ENCODE peak calls at places on chromosome 9, in four cellular contexts. C is astrocyte, R is lower lobe of right lung, U is H7. W is an unnamed sample.

GRCh38 chr9:26807161-26807560 is 85.4 kb downstream of the CAAP1 start:
- DNase-seq in C (no peak), U (no peak), R (no peak), W (no peak)

GRCh38 chr9:22244141-22245011 is 202.2 kb upstream of the DMRTA1 start:
- DNase-seq in U (peak; percentile 21), R (no peak), C (peak; percentile 49), W (peak; percentile 33)

GRCh38 chr9:97558701-97559101 is 57.2 kb downstream of the TMOD1 start:
- DNase-seq in U (no peak), C (no peak), R (no peak), W (no peak)

GRCh38 chr9:12882430-12882829 is 107.6 kb downstream of the LURAP1L start:
- DNase-seq in R (no peak), U (no peak), C (peak; percentile 77), W (peak; percentile 29)

GRCh38 chr9:122053951-122054350 is 39.2 kb downstream of the TTLL11 start:
- DNase-seq in C (peak; percentile 74), U (no peak), R (no peak), W (no peak)

GRCh38 chr9:114454652-114455051 is 50.6 kb downstream of the WHRN start:
- DNase-seq in C (no peak), U (no peak), R (no peak), W (no peak)

GRCh38 chr9:11269036-11269435 is 656.2 kb upstream of the PTPRD start:
- DNase-seq in U (no peak), R (no peak), C (no peak), W (no peak)

GRCh38 chr9:94139672-94140417 is 55.6 kb downstream of the PTPDC1 start:
- DNase-seq in U (no peak), R (peak; percentile 75), C (peak; percentile 96), W (peak; percentile 91)

GRCh38 chr9:133238851-133239532 is 29.9 kb upstream of the OBP2B start:
- DNase-seq in U (peak; percentile 97), R (peak; percentile 89), C (no peak), W (peak; percentile 6)

GRCh38 chr9:100111235-100111634 is 12.2 kb downstream of the INVS start:
- DNase-seq in C (peak; percentile 98), U (no peak), R (peak; percentile 70), W (no peak)

GRCh38 chr9:105313238-105313637 is 68.8 kb downstream of the SLC44A1 start:
- DNase-seq in C (no peak), U (no peak), R (no peak), W (no peak)

GRCh38 chr9:93599571-93600403 is 23.4 kb downstream of the PHF2 start:
- DNase-seq in R (no peak), U (peak; percentile 58), C (no peak), W (peak; percentile 12)

GRCh38 chr9:78669591-78669990 is 372.7 kb downstream of the PSAT1 start:
- DNase-seq in R (no peak), C (peak; percentile 39), U (no peak), W (no peak)

GRCh38 chr9:123640792-123641222 is 284.8 kb downstream of the CRB2 start:
- DNase-seq in U (no peak), R (no peak), C (no peak), W (no peak)

GRCh38 chr9:19431361-19432171 is 22.8 kb downstream of the ACER2 start:
- DNase-seq in U (no peak), C (peak; percentile 45), R (no peak), W (no peak)

GRCh38 chr9:74846771-74847170 is 41.0 kb downstream of the TRPM6 start:
- DNase-seq in U (no peak), R (no peak), C (peak; percentile 6), W (no peak)

GRCh38 chr9:91954841-91955471 is 4.9 kb upstream of the ROR2 start:
- DNase-seq in U (peak; percentile 70), C (peak; percentile 86), R (no peak), W (peak; percentile 69)

GRCh38 chr9:120389300-120389699 is 190.7 kb downstream of the CDK5RAP2 start:
- DNase-seq in R (no peak), C (no peak), U (no peak), W (no peak)

GRCh38 chr9:120385606-120386389 is 194.2 kb downstream of the CDK5RAP2 start:
- DNase-seq in U (no peak), C (no peak), R (no peak), W (no peak)

GRCh38 chr9:120386390-120387131 is 193.4 kb downstream of the CDK5RAP2 start:
- DNase-seq in U (no peak), C (peak; percentile 44), R (no peak), W (peak; percentile 24)

GRCh38 chr9:120388000-120388855 is 191.7 kb downstream of the CDK5RAP2 start:
- DNase-seq in U (no peak), C (no peak), R (no peak), W (no peak)

DNA sequence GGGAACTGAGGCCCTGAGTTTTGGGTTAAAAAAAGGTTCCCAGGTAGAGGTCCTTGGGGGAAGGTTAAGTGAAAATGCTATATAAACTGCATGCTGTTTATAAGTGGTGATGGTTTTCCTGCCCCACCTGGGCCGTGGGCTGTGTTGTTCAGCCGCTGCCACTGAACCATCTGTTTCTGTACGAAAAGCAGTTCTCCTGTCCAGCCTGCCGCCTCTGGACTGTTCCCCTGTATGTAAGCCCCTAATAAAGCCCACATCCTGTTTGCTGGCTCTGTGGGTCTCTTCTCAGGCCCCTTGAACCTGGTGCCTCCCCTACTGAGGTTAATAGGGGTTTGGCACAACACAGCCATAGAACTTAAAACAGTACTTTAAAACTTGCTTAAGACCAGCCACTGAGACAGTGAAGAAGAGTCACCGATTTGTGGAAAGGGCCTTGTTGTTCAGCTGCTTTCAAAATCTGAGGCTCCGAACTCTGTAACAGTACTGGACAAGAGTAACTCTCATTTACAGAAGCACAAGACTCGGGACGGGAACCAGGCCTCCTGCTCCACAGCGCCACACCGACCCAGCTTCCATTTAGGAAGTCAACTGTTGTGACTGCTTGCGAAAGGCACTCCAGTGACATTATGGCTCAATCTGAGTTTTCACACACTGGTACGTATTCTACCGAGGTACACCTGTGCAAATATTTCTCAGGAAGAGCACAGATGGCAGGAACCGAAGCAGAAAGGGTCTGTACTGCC is 192.5 kb downstream of the CDK5RAP2 start:
- DNase-seq in C (no peak), U (no peak), R (peak; percentile 75), W (no peak)
- H3K36me3 ChIP-seq in C (peaks cover 4% of the 10 kb centered on the region), U (peaks cover 19% of the 10 kb centered on the region), R (peaks cover 46% of the 10 kb centered on the region), W (peaks cover 26% of the 10 kb centered on the region)

DNA sequence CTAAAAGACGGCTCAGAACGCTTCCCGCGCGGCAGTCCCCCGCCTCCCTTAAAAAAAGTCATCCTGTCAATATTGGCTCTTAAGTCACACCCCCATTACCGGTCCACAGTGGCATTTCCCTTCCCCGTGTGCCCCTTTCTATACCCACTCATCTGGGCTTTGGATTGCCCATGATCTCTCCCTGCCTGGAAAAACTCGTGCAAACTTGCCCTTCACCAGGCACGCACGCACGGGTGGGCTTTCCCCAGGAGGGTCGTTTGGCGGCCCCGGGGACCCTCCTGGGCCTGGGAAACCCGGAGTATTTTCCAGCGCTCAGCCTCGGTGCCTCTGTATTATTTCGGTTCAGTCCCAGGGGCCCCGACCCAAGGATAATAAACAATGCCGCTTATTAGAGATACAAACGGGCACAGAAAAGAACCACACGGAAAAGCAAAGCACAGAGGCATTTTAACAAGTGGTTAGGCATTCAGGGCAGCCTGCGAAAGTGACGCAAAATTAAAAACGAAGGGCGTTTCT is 35.9 kb upstream of the NFIB start:
- DNase-seq in R (no peak), C (no peak), U (peak; percentile 57), W (no peak)
- H3K4me3 ChIP-seq in R (peak overlapping the region; percentile 51), C (peak overlapping the region; percentile 46), U (peak overlapping the region; percentile 68), W (no peak overlapping the region)

DNA sequence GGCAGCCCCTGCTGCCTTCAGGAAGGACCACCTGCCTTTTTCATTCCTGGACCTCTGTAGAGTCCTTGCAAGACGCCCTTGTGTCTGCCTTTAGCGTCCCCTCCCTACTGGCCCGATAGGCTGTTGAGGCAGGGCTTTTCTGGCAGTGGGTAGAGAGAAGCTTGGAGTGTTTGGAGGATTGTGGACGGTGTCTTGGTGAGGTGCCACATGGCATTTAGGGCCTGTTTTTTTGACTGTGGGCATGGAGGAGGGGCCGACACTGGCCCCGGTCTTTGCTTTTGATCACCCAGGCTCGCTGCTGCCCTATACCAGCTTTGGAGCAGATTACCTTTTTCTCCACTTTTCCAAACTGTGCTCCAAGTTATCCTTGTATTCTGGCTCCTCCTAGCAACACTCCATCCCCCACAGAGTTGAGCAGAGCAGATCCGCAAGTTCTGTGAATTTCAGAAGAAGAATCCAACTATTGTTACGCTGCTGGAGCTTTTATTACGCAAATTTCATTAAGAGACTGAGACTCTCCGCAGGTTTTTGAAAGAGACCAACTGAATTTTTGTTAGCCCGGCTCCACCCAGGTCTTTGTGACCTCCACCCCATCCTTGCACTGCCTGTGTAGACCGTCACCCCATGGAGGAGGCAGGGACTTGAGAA is 34.8 kb upstream of the PRDM12 start:
- DNase-seq in U (peak; percentile 77), R (no peak), C (no peak), W (no peak)
- H3K36me3 ChIP-seq in U (peaks cover 47% of the 10 kb centered on the region), R (peaks cover 98% of the 10 kb centered on the region), C (peaks cover 31% of the 10 kb centered on the region), W (peaks cover 90% of the 10 kb centered on the region)

GRCh38 chr9:37121881-37122280 is 1.5 kb downstream of the ZCCHC7 start:
- DNase-seq in R (no peak), U (no peak), C (no peak), W (no peak)
- H3K4me3 ChIP-seq in R (no peak overlapping the region), U (no peak overlapping the region), C (peak overlapping the region; percentile 81), W (no peak overlapping the region)

GRCh38 chr9:76424491-76424890 is 30.3 kb upstream of the RFK start:
- DNase-seq in C (no peak), U (no peak), R (no peak), W (no peak)

GRCh38 chr9:76425677-76426453 is 31.6 kb upstream of the RFK start:
- DNase-seq in U (no peak), C (no peak), R (no peak), W (no peak)

GRCh38 chr9:76419782-76420380 is 25.7 kb upstream of the RFK start:
- DNase-seq in C (no peak), U (peak; percentile 50), R (no peak), W (no peak)

GRCh38 chr9:76426807-76427419 is 32.1 kb upstream of the GCNT1 start:
- DNase-seq in C (no peak), R (no peak), U (no peak), W (no peak)

GRCh38 chr9:76423216-76424177 is 29.3 kb upstream of the RFK start:
- DNase-seq in U (no peak), R (no peak), C (no peak), W (no peak)
- H3K36me3 ChIP-seq in U (no peaks in the 10 kb centered on the region), R (no peaks in the 10 kb centered on the region), C (no peaks in the 10 kb centered on the region), W (no peaks in the 10 kb centered on the region)

GRCh38 chr9:129197978-129198736 is 20.1 kb upstream of the IER5L start:
- DNase-seq in C (peak; percentile 89), U (no peak), R (no peak), W (no peak)
- H3K4me3 ChIP-seq in C (peak overlapping the region; percentile 48), U (no peak overlapping the region), R (no peak overlapping the region), W (no peak overlapping the region)

DNA sequence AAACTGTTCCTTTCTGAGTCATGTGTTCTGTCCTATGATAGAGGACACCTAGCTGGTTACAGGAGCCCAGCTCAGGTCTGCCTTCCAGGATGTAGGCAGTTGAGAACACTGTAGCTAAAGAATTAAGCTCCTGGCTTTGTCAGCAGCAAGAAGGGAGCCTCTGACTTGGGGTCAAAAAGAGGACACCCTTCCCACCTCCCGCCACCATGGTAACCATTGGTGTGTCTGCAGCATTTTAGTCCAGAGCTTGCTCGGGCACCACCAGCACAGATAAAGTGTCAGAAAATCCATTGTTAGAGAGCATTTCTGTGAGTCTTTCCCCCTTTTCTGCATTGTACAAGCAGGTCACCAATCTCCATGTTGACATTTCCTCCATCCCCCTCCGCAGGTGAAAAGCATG is 181.7 kb downstream of the DOCK8 start:
- DNase-seq in U (no peak), R (no peak), C (no peak), W (no peak)
- H3K36me3 ChIP-seq in U (no peaks in the 10 kb centered on the region), R (peaks cover 49% of the 10 kb centered on the region), C (no peaks in the 10 kb centered on the region), W (no peaks in the 10 kb centered on the region)